ENCODE peak calls at places on chromosomes 4 and X, in seven cellular contexts. Q is HCT116, K is K562, M is SK-N-SH, S is H1, X is GM12878, O is HepG2. A is an unnamed sample. For H3K27me3, the result is how much of the 10 kb centered on the place peaks cover.

GRCh38 chrX:51876441-51876840 is 17.0 kb upstream of the MAGED1 start:
- DNase-seq in S (no peak), K (no peak), O (no peak), M (no peak), Q (no peak), X (no peak), A (no peak)

GRCh38 chr4:128354205-128354821 is 66.7 kb upstream of the PGRMC2 start:
- DNase-seq in Q (no peak), X (no peak), O (peak), S (no peak), M (peak), K (peak), A (peak)

GRCh38 chrX:24100713-24101112 is 46.0 kb downstream of the EIF2S3 start:
- DNase-seq in S (no peak), K (no peak), O (no peak), M (no peak), Q (no peak), X (no peak), A (no peak)

GRCh38 chr4:168221298-168221697 is 97.3 kb downstream of the DDX60 start:
- DNase-seq in X (no peak), M (no peak), K (no peak), S (no peak), Q (no peak), O (no peak), A (no peak)

GRCh38 chrX:101950581-101950980 is 18.8 kb upstream of the ZMAT1 start:
- DNase-seq in K (no peak), X (no peak), O (no peak), S (no peak), Q (no peak), M (no peak), A (no peak)

GRCh38 chr4:112704991-112705845 is 68.3 kb downstream of the LARP7 start:
- DNase-seq in Q (peak), X (no peak), M (peak), O (peak), K (no peak), S (peak), A (no peak)

GRCh38 chr4:121226362-121226761 is 62.2 kb upstream of the TNIP3 start:
- DNase-seq in X (no peak), K (no peak), O (no peak), M (no peak), Q (no peak), S (no peak), A (no peak)

GRCh38 chr4:6847134-6847533 is 62.5 kb upstream of the TBC1D14 start:
- DNase-seq in X (no peak), S (no peak), O (no peak), K (no peak), M (no peak), Q (no peak), A (no peak)

GRCh38 chr4:110119880-110120279 is 78.5 kb downstream of the ELOVL6 start:
- DNase-seq in O (no peak), X (no peak), S (no peak), M (no peak), K (no peak), Q (no peak), A (no peak)

GRCh38 chrX:13101439-13102139 is 57.2 kb upstream of the FAM9C start:
- DNase-seq in O (no peak), S (no peak), X (no peak), K (peak), M (no peak), Q (peak), A (peak)

GRCh38 chrX:77742788-77743476 is 43.1 kb downstream of the ATRX start:
- DNase-seq in S (no peak), Q (no peak), M (no peak), K (no peak), O (no peak), X (no peak), A (no peak)

GRCh38 chrX:54825716-54826428 is 18.3 kb downstream of the MAGED2 start:
- DNase-seq in M (no peak), O (no peak), Q (no peak), S (no peak), K (no peak), X (no peak), A (no peak)

GRCh38 chrX:120768254-120768653 is 107.4 kb downstream of the CT47B1 start:
- DNase-seq in K (no peak), Q (no peak), M (no peak), O (no peak), S (no peak), X (no peak), A (no peak)

GRCh38 chr4:97504713-97505112 is 638.6 kb downstream of the STPG2 start:
- DNase-seq in K (no peak), S (no peak), M (no peak), Q (no peak), X (no peak), O (no peak), A (no peak)

GRCh38 chrX:53074987-53075386 is 7.2 kb upstream of the TSPYL2 start:
- DNase-seq in K (peak), O (no peak), M (no peak), S (no peak), X (no peak), Q (no peak), A (no peak)

GRCh38 chrX:35561985-35562384 is 236.2 kb upstream of the MAGEB16 start:
- DNase-seq in M (no peak), Q (no peak), K (no peak), O (no peak), S (no peak), X (no peak), A (no peak)
- H3K27me3 ChIP-seq in M (under half), Q (under half), K (under half), O (under half), S (under half), X (under half), A (under half)

DNA sequence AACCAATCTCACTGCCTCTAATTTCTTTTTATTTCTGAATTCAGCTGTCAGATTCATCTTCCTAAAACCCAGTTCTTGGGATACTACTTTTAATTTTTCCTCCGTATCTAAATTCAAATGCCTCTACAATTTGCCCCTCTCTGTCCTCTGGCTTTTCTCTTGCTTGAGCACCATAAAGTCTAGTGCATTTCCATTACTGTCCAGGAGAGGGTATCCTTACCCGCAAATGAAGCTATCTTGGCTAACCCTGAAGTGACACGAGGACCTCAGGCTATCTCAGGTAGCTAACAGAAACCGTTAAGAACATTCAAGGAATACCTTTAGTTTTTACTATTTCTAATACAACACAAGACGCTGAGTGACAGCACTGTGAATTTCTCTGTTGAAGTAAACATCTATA is 49.4 kb upstream of the PRR32 start:
- DNase-seq in O (no peak), X (no peak), M (peak), S (no peak), K (peak), Q (no peak), A (peak)
- TF ChIP-seq SIN3A in O (no peak), X (no peak), M (no peak), S (no peak), K (no peak), Q (no peak), A (no peak)

GRCh38 chrX:137166591-137166990 is 132.8 kb upstream of the GPR101 start:
- DNase-seq in K (peak), Q (no peak), O (no peak), M (peak), S (peak), X (no peak), A (no peak)

DNA sequence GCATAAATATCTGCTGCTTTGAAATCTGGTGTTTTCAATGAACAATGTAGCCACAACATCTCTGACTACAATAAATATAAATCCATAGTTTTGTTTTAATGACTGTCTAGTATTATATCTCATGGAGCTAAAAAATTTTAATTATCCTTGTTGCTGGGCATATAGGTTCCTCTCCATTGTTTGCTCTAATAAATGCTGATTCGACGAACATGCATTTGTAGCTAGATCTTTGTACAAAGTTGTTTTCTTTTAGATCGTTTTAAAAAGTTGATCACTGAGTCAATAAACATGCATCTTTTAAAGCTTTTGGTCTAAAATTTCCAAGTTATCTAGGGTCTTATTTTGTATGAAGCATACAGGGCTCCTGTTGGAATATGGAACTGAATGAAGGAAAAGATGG is 130.5 kb upstream of the GPR101 start:
- DNase-seq in Q (no peak), S (no peak), X (no peak), K (no peak), O (no peak), M (no peak), A (no peak)
- H3K27me3 ChIP-seq in Q (under half), S (under half), X (under half), K (under half), O (under half), M (under half), A (under half)

GRCh38 chr4:66688674-66689073 is 856.6 kb downstream of the CENPC start:
- DNase-seq in M (peak), O (no peak), X (no peak), S (no peak), Q (no peak), K (no peak), A (no peak)
- TF ChIP-seq SIN3A in M (no peak), O (no peak), X (no peak), S (no peak), Q (no peak), K (no peak), A (no peak)

GRCh38 chrX:8429692-8430249 is 34.9 kb upstream of the VCX3B start:
- DNase-seq in S (no peak), X (no peak), K (no peak), O (no peak), M (no peak), Q (no peak), A (no peak)
- H3K27me3 ChIP-seq in S (under half), X (under half), K (under half), O (under half), M (under half), Q (under half), A (under half)

GRCh38 chrX:109952050-109952449 is 50.9 kb upstream of the TMEM164 start:
- DNase-seq in S (no peak), X (no peak), M (no peak), Q (no peak), K (no peak), O (no peak), A (no peak)

GRCh38 chrX:109959356-109959871 is 43.5 kb upstream of the TMEM164 start:
- DNase-seq in S (no peak), Q (no peak), M (no peak), K (peak), X (no peak), O (no peak), A (no peak)

GRCh38 chrX:109954955-109955354 is 48.0 kb upstream of the TMEM164 start:
- DNase-seq in X (no peak), K (no peak), O (no peak), S (no peak), Q (no peak), M (no peak), A (no peak)

GRCh38 chrX:109952985-109953905 is 49.7 kb upstream of the TMEM164 start:
- DNase-seq in Q (no peak), O (no peak), K (no peak), X (peak), M (no peak), S (no peak), A (no peak)

GRCh38 chrX:109954333-109954732 is 48.6 kb upstream of the TMEM164 start:
- DNase-seq in Q (no peak), X (no peak), O (no peak), M (no peak), S (no peak), K (no peak), A (no peak)
- TF ChIP-seq SIN3A in Q (no peak), X (no peak), O (no peak), M (no peak), S (no peak), K (no peak), A (no peak)

GRCh38 chrX:14361430-14361829 is 167.9 kb upstream of the GLRA2 start:
- DNase-seq in X (no peak), S (no peak), O (no peak), M (no peak), Q (no peak), K (no peak), A (no peak)
- H3K27me3 ChIP-seq in X (under half), S (under half), O (under half), M (under half), Q (under half), K (under half), A (under half)